ENCODE peak calls at places on chromosomes 12 and 14, in ten cellular contexts. B is neuronal stem cell; W is endothelial cell of umbilical vein; G is psoas muscle; U is cardiac muscle cell; X is fibroblast of lung; Y is OCI-LY7; Z is lower lobe of right lung; C is CD4-positive, CD25-positive, alpha-beta regulatory T cell; V is HL-60. E is an unnamed sample.

GRCh38 chr14:85344847-85345591 is 184.9 kb upstream of the FLRT2 start:
- DNase-seq in G (no peak), X (no peak), B (no peak), W (no peak), Y (no peak), U (no peak), Z (no peak), C (no peak), V (no peak), E (no peak)

GRCh38 chr14:88607829-88608228 is 45.0 kb downstream of the ZC3H14 start:
- DNase-seq in V (no peak), X (no peak), G (no peak), W (no peak), C (no peak), Y (no peak), B (no peak), Z (no peak), U (no peak), E (no peak)

GRCh38 chr12:95766356-95767019 is 24.1 kb downstream of the NTN4 start:
- DNase-seq in W (no peak), C (no peak), X (no peak), B (no peak), Y (no peak), Z (no peak), V (no peak), G (no peak), U (no peak), E (no peak)

GRCh38 chr12:29073631-29074239 is 75.3 kb upstream of the FAR2 start:
- DNase-seq in U (peak), X (peak), G (no peak), Y (peak), V (peak), C (peak), W (peak), B (no peak), Z (no peak), E (no peak)

GRCh38 chr12:119803391-119803791 is 73.7 kb downstream of the CIT start:
- DNase-seq in X (peak), Z (no peak), B (peak), G (peak), V (no peak), Y (no peak), U (peak), W (no peak), C (no peak), E (no peak)

GRCh38 chr14:33014710-33015109 is 76.0 kb downstream of the NPAS3 start:
- DNase-seq in B (no peak), G (no peak), C (no peak), V (no peak), U (no peak), W (no peak), X (no peak), Z (no peak), Y (no peak), E (no peak)

GRCh38 chr14:105911006-105911847 is 384.8 kb downstream of the TMEM121 start:
- DNase-seq in G (peak), X (no peak), B (no peak), W (no peak), Z (peak), Y (no peak), U (no peak), C (no peak), V (no peak), E (no peak)

GRCh38 chr14:77068515-77069200 is 29.4 kb upstream of the CIPC start:
- DNase-seq in C (no peak), V (no peak), Z (no peak), Y (no peak), G (no peak), X (no peak), W (no peak), B (no peak), U (no peak), E (no peak)

GRCh38 chr14:22505309-22505708 is 83.7 kb downstream of the DAD1 start:
- DNase-seq in C (no peak), V (no peak), W (no peak), X (no peak), U (no peak), G (no peak), Z (no peak), Y (no peak), B (no peak), E (no peak)

GRCh38 chr14:22506778-22507351 is 82.2 kb downstream of the DAD1 start:
- DNase-seq in W (no peak), B (no peak), U (no peak), C (no peak), G (no peak), Y (no peak), X (no peak), V (no peak), Z (no peak), E (no peak)

GRCh38 chr14:22508150-22508457 is 80.9 kb downstream of the DAD1 start:
- DNase-seq in U (no peak), C (no peak), V (no peak), G (no peak), Z (no peak), X (no peak), W (no peak), B (no peak), Y (no peak), E (no peak)

GRCh38 chr14:22508662-22509035 is 80.4 kb downstream of the DAD1 start:
- DNase-seq in X (no peak), W (no peak), C (no peak), U (no peak), Z (no peak), G (no peak), V (no peak), B (no peak), Y (no peak), E (no peak)

DNA sequence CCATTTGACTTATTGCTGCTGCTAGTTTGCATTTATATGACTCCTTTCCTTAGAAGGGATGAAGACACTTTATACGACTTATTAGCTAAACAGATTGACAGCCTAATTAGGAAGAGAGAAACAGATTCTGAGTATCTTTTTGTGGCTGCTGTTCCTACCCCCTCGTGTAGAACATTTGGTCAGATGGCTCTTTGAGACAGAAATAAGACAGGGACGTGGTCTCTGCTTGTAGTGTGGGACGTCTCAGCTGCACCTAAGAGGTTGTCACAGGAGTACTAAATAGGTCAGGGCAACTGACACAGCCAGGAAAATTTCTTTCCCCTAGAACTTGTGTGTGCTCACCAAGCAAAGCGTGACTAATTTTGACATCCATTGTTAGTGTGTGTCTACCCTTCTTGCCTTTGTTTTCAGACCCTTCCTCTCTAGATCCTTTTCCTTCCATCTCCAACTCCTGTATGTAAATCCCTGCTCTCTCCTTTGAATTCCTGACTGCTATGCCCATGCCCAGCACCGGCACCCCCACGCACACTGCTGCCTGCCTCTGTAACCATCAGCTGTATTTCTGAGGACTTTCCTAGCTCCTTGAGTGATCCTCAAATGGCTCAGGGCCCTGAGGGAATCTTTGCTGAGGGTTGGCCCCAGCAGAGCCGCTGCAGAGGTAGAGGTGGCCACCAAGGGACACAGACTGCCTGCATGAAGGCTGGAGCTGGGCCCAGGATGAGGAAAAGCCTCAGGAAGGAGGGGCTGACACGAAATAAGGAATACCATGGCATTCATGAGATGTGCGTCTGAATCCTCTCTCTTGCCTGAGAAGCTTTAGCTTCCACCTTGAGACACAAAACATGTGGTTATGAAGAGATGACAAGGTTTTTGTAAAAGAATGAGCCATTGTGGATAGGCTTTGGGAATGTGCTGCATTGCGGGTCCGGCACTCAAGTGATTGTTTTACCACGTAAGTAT is 83.0 kb downstream of the DAD1 start:
- DNase-seq in B (no peak), W (no peak), V (no peak), C (no peak), Z (no peak), Y (peak), G (no peak), U (no peak), X (no peak), E (no peak)
- H3K27ac ChIP-seq in B (no peak), W (no peak), V (no peak), C (peak), Z (no peak), Y (peak), G (no peak), U (no peak), X (no peak), E (no peak)

DNA sequence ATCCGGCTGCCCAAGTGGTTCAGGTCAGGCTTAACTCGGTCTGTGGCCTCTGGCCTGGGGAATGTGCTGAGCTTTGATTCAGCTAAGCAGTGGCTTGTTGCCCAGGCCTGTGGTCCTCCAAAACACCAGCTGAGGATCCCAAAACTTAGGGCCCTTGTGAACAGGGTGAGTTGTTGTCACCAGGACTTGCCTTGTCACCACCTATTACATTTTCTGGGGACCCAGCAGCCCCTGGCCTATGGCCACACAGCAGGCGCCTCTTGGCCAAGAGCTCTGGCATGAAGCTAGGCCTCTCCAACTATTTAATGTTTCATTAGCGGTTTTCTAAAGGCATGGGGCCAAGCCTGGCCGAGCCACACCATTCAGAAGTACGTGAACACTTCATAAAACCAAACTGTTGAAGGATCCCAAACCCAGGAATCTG is 343.7 kb downstream of the CACNA1C start:
- DNase-seq in X (peak), B (no peak), W (no peak), V (no peak), Y (no peak), Z (peak), G (peak), C (no peak), U (no peak), E (no peak)
- H3K27ac ChIP-seq in X (no peak), B (no peak), W (no peak), V (no peak), Y (no peak), Z (peak), G (no peak), C (no peak), U (no peak), E (peak)

GRCh38 chr14:73427516-73428264 is 30.7 kb downstream of the NUMB start:
- DNase-seq in C (no peak), X (no peak), W (peak), V (no peak), U (no peak), G (no peak), Y (no peak), B (no peak), Z (no peak), E (no peak)
- H3K27ac ChIP-seq in C (no peak), X (peak), W (peak), V (no peak), U (peak), G (no peak), Y (no peak), B (no peak), Z (peak), E (peak)

GRCh38 chr12:13981296-13981962 is at the start of gene GRIN2B:
- DNase-seq in C (no peak), Y (no peak), U (peak), G (no peak), W (no peak), B (no peak), X (no peak), Z (no peak), V (no peak), E (no peak)
- H3K27ac ChIP-seq in C (no peak), Y (no peak), U (no peak), G (no peak), W (no peak), B (no peak), X (no peak), Z (no peak), V (no peak), E (no peak)

GRCh38 chr14:20305265-20306078 is at the start of gene TTC5:
- DNase-seq in X (peak), B (peak), Y (peak), Z (peak), G (peak), W (peak), C (peak), V (peak), U (peak), E (peak)
- H3K27ac ChIP-seq in X (peak), B (no peak), Y (peak), Z (peak), G (peak), W (peak), C (peak), V (peak), U (no peak), E (no peak)

GRCh38 chr12:121114019-121114639 is 18.5 kb upstream of the P2RX7 start:
- DNase-seq in X (no peak), Z (no peak), Y (no peak), W (no peak), G (no peak), U (no peak), V (no peak), C (no peak), B (no peak), E (no peak)
- H3K27ac ChIP-seq in X (no peak), Z (no peak), Y (no peak), W (no peak), G (no peak), U (no peak), V (no peak), C (no peak), B (no peak), E (no peak)

DNA sequence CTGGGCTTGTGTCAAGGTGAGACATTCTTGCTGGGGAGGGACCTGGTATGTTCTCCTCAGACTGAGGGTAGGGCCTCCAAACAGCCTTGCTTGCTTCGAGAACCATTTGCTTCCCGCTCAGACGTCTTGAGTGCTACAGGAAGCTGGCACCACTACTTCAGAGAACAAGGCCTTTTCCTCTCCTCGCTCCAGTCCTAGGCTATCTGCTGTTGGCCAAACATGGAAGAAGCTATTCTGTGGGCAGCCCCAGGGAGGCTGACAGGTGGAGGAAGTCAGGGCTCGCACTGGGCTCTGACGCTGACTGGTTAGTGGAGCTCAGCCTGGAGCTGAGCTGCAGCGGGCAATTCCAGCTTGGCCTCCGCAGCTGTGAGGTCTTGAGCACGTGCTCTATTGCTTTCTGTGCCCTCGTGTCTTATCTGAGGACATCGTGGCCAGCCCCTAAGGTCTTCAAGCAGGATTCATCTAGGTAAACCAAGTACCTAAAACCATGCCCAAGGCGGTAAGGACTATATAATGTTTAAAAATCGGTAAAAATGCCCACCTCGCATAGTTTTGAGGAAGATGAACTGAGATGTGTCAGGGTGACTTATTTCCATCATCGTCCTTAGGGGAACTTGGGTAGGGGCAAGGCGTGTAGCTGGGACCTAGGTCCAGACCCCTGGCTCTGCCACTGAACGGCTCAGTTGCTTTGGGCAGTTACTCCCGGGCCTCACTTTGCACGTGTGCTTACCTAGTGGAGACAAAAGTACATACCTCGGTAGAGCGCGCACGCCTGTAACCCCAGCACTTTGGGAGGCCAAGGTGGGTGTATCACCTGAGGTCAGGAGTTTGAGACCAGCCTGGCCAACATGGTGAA is 4.3 kb downstream of the GAPDH start:
- DNase-seq in X (no peak), U (no peak), C (peak), G (peak), Z (no peak), B (no peak), V (peak), W (no peak), Y (peak), E (no peak)
- H3K27ac ChIP-seq in X (peak), U (peak), C (peak), G (peak), Z (no peak), B (peak), V (peak), W (no peak), Y (peak), E (peak)

DNA sequence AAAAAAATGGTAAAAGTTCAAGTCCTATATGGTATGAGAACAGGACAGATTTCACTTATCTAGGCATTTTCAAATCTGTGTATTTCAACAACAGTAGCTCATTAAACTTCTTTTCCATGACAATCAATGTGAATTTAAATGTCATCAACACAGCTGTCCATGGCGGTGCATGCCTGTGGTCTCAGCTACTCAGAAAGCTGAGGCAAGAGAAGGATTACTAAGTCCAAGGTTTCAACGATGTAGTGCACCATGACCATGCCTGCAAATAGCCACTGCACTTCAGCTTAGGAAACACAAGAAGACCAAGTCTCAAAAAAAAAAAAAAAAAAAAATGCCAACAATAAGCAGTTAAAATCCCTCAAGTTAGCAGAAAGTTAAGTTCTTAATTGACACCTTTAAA is 214.6 kb downstream of the C12orf50 start:
- DNase-seq in G (no peak), V (no peak), C (no peak), B (no peak), Z (no peak), U (no peak), W (no peak), Y (no peak), X (no peak), E (no peak)
- H3K27ac ChIP-seq in G (no peak), V (no peak), C (no peak), B (no peak), Z (no peak), U (no peak), W (no peak), Y (no peak), X (no peak), E (no peak)

DNA sequence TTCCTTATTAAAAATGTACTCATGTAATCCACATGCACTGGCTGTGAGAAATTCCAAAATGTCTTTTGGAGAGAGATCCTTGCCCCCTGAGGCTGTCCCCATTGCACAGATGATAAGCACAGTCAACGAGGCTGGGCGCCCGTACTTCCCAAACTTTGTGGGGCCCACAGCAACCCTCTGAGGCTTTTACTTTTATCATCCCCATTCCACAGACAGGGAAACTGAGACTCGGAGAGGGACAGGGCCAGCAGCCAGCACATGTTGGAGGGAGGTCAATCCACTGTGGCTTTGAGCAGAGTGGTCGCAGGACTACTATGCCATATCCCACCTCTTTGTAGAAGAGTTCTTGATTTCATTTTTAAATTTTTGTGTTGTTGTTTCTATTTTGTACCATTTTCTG is 116.3 kb upstream of the NCOR2 start:
- DNase-seq in Z (no peak), X (no peak), Y (no peak), U (no peak), V (no peak), C (no peak), B (no peak), G (no peak), W (no peak), E (no peak)
- H3K27ac ChIP-seq in Z (peak), X (no peak), Y (no peak), U (no peak), V (no peak), C (no peak), B (no peak), G (no peak), W (no peak), E (no peak)

E was measured in ascending aorta.